ENCODE peak calls at places on chromosome 9, in six cellular contexts. N, F, A, C, W and S are unnamed samples.

GRCh38 chr9:13863112-13863511 is 450.8 kb downstream of the NFIB start:
- DNase-seq in A (no peak), W (peak), F (no peak), C (no peak), N (peak), S (no peak)

GRCh38 chr9:71737455-71737854 is 30.9 kb downstream of the CEMIP2 start:
- DNase-seq in C (no peak), N (no peak), A (no peak), F (no peak), W (peak), S (peak)

GRCh38 chr9:72919246-72919945 is 33.5 kb downstream of the ALDH1A1 start:
- DNase-seq in W (no peak), F (no peak), C (no peak), N (no peak), A (no peak), S (no peak)

GRCh38 chr9:100170556-100170955 is 71.5 kb downstream of the INVS start:
- DNase-seq in N (no peak), F (no peak), A (no peak), C (no peak), W (peak), S (no peak)

GRCh38 chr9:112380102-112380581 is at the start of gene HSDL2:
- DNase-seq in C (peak), F (no peak), A (no peak), W (peak), N (no peak), S (peak)

GRCh38 chr9:31683126-31683525 is 701.3 kb upstream of the ACO1 start:
- DNase-seq in F (no peak), N (no peak), A (no peak), W (no peak), C (no peak), S (no peak)

GRCh38 chr9:35035851-35036701 is 36.3 kb downstream of the VCP start:
- DNase-seq in W (peak), F (peak), A (peak), N (peak), C (peak), S (no peak)

GRCh38 chr9:125985142-125985997 is 238.2 kb downstream of the PBX3 start:
- DNase-seq in N (no peak), C (no peak), F (no peak), A (no peak), W (no peak), S (no peak)

GRCh38 chr9:103789686-103790085 is 304.4 kb upstream of the SMC2 start:
- DNase-seq in W (peak), A (no peak), F (no peak), N (no peak), C (no peak), S (no peak)

GRCh38 chr9:12776775-12777055 is 1.9 kb downstream of the LURAP1L start:
- DNase-seq in C (no peak), A (no peak), N (no peak), F (no peak), W (peak), S (no peak)

GRCh38 chr9:69044226-69045219 is 9.0 kb downstream of the FXN start:
- DNase-seq in W (peak), A (no peak), C (peak), F (no peak), N (no peak), S (no peak)

GRCh38 chr9:81028504-81028903 is 660.8 kb downstream of the TLE1 start:
- DNase-seq in F (no peak), A (no peak), N (no peak), C (peak), W (peak), S (peak)

GRCh38 chr9:120579139-120579749 is 723 bp downstream of the CDK5RAP2 start:
- DNase-seq in N (no peak), F (no peak), A (no peak), W (no peak), C (no peak), S (peak)

GRCh38 chr9:133608881-133609280 is 308 bp downstream of the FAM163B start:
- DNase-seq in F (no peak), C (no peak), A (no peak), N (no peak), W (no peak), S (no peak)
- H3K4me3 ChIP-seq in F (no peak), C (no peak), A (no peak), N (peak), W (no peak), S (no peak)

GRCh38 chr9:123998970-123999621 is 12.5 kb upstream of the LHX2 start:
- DNase-seq in W (no peak), N (no peak), F (no peak), C (no peak), A (peak), S (no peak)

GRCh38 chr9:123999668-124000067 is 11.9 kb upstream of the LHX2 start:
- DNase-seq in N (no peak), F (no peak), A (peak), W (no peak), C (no peak), S (no peak)

GRCh38 chr9:123998278-123998925 is 13.2 kb upstream of the LHX2 start:
- DNase-seq in F (no peak), N (no peak), A (no peak), W (no peak), C (no peak), S (no peak)

GRCh38 chr9:123996731-123997421 is 14.7 kb upstream of the LHX2 start:
- DNase-seq in N (no peak), F (no peak), W (peak), A (peak), C (no peak), S (peak)

GRCh38 chr9:123997665-123998277 is 13.8 kb upstream of the LHX2 start:
- DNase-seq in C (no peak), W (peak), N (peak), A (peak), F (no peak), S (no peak)
- H3K4me3 ChIP-seq in C (no peak), W (no peak), N (no peak), A (no peak), F (no peak), S (no peak)

DNA sequence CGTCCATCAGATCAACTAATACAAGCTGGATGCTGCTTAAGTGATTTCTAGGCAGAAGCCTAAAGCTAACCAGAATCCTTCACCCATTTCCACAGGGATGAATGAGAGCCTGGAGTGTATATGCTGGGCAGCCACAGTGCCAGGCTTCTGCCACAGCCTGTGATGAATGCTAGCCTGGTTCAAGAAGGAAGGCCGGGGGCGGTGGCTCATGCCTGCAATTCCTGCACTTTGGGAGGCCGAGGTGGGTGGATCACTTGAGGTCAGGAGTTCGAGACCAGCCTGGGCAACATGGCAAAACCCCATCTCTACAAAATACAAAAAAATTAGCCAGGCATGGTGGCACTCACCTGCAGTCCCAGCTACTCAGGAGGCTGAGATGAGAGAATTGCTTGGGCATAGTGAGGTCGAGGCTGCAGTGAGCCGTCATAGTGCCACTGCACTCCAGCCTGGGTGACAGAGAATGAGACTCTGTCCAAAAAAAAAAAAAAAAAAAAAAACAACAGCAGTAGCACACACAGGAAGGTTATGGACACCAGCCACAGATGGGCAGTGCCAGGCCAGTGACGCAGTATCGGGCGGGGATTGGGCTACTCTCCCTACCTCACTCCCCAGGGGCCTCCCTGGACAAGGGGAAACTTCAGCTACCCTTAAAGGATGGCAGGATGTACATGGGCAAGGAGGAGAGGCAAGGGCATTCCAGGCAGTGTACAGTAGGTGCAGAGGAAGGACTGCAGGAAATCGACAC is 23.1 kb upstream of the HMCN2 start:
- DNase-seq in A (peak), F (no peak), W (no peak), N (no peak), C (no peak), S (no peak)
- H3K4me3 ChIP-seq in A (no peak), F (no peak), W (no peak), N (no peak), C (no peak), S (no peak)

GRCh38 chr9:94874316-94874715 is 147.8 kb downstream of the AOPEP start:
- DNase-seq in N (no peak), F (no peak), A (no peak), W (peak), C (peak), S (no peak)
- H3K4me3 ChIP-seq in N (no peak), F (no peak), A (no peak), W (no peak), C (no peak), S (no peak)

DNA sequence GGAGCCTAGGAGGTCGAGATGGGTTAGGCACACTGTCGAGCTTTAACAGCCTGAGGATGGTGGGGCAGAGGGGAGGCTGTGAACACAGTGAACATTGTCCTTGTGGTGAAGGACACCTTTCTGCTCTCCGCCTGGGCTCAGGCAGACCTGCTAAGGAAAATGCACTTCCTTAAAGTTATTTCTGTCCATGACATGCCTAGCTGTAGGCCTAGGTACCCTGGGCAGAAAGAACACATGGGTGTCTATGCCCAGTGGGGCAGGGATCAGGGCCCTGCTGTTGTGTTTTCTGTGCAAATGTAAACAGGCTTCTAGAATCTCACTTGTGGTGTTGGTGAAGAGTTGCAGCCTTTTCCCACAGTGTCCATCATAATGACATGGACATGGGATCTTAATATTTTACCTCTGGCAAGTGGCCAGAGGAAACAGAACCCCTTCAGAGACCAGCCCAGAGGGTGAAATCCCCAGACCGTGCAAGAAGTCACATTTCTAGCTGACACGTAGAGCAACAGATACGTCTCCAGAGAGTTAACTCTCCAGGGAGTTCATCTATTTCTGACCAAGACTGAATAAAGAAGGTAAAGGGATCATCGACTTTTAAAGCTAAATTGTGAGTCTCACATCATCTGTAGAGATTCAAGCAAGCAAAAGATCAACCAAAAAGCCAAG is 79.2 kb downstream of the C9orf152 start:
- DNase-seq in W (no peak), A (no peak), C (no peak), N (no peak), F (no peak), S (no peak)
- H3K4me3 ChIP-seq in W (no peak), A (no peak), C (no peak), N (peak), F (no peak), S (no peak)

GRCh38 chr9:2808105-2808504 is 35.8 kb downstream of the PUM3 start:
- DNase-seq in A (no peak), N (no peak), C (no peak), F (no peak), W (no peak), S (no peak)

GRCh38 chr9:2810424-2811075 is 33.3 kb downstream of the PUM3 start:
- DNase-seq in N (no peak), W (no peak), F (no peak), C (no peak), A (no peak), S (no peak)

GRCh38 chr9:2815661-2816060 is 28.2 kb downstream of the PUM3 start:
- DNase-seq in W (no peak), C (no peak), N (no peak), F (no peak), A (no peak), S (no peak)

GRCh38 chr9:2809692-2810423 is 34.0 kb downstream of the PUM3 start:
- DNase-seq in W (peak), F (no peak), A (no peak), C (peak), N (no peak), S (peak)
- H3K4me3 ChIP-seq in W (no peak), F (no peak), A (no peak), C (no peak), N (no peak), S (no peak)

GRCh38 chr9:123355761-123356520 is at the start of gene CRB2:
- DNase-seq in C (no peak), A (no peak), N (no peak), W (no peak), F (no peak), S (no peak)
- H3K4me3 ChIP-seq in C (no peak), A (no peak), N (no peak), W (no peak), F (no peak), S (no peak)